ENCODE peak calls at places on chromosomes 2 and 18, in four cellular contexts. H is GM12891, R is K562, O is GM12878. P is an unnamed sample.

GRCh38 chr2:39228413-39229209 is 15.2 kb downstream of the CDKL4 start:
- DNase-seq in H (no peak), R (no peak), O (no peak), P (no peak)

GRCh38 chr2:47695800-47696477 is 87.0 kb upstream of the MSH6 start:
- DNase-seq in H (no peak), R (no peak), O (no peak), P (no peak)

GRCh38 chr2:233241803-233242202 is 9.7 kb upstream of the ATG16L1 start:
- DNase-seq in H (no peak), R (peak), O (no peak), P (no peak)

GRCh38 chr18:8151176-8151575 is 458.1 kb upstream of the RAB12 start:
- DNase-seq in H (no peak), R (no peak), O (no peak), P (no peak)

GRCh38 chr2:127508025-127508620 is 18.2 kb downstream of the IWS1 start:
- DNase-seq in H (no peak), R (no peak), O (no peak), P (no peak)

GRCh38 chr2:232600053-232600773 is 33.2 kb upstream of the EFHD1 start:
- DNase-seq in H (no peak), R (no peak), O (no peak), P (no peak)

GRCh38 chr2:50480507-50480906 is 551.4 kb downstream of the NRXN1 start:
- DNase-seq in H (no peak), R (no peak), O (no peak), P (no peak)

GRCh38 chr2:239932881-239933735 is 92.0 kb downstream of the NDUFA10 start:
- DNase-seq in H (no peak), R (no peak), O (no peak), P (no peak)

GRCh38 chr2:199449455-199449854 is 8.3 kb downstream of the SATB2 start:
- DNase-seq in H (no peak), R (no peak), O (no peak), P (no peak)

GRCh38 chr2:235295831-235296230 is 198.0 kb upstream of the AGAP1 start:
- DNase-seq in H (no peak), R (no peak), O (no peak), P (no peak)

GRCh38 chr2:926259-926780 is 24.3 kb upstream of the SNTG2 start:
- DNase-seq in H (no peak), R (no peak), O (no peak), P (no peak)
- TF ChIP-seq SPI1 in H (no peak), R (no peak), O (no peak), P (no peak)

GRCh38 chr2:219739866-219740440 is 112.5 kb downstream of the SLC4A3 start:
- DNase-seq in H (no peak), R (no peak), O (no peak), P (no peak)

GRCh38 chr2:219733746-219734145 is 106.3 kb downstream of the SLC4A3 start:
- DNase-seq in H (no peak), R (no peak), O (no peak), P (no peak)

GRCh38 chr2:219736196-219736595 is 108.8 kb downstream of the SLC4A3 start:
- DNase-seq in H (no peak), R (peak), O (no peak), P (no peak)

GRCh38 chr2:219739061-219739460 is 111.6 kb downstream of the SLC4A3 start:
- DNase-seq in H (no peak), R (no peak), O (no peak), P (no peak)

GRCh38 chr2:219737270-219737691 is 109.9 kb downstream of the SLC4A3 start:
- DNase-seq in H (no peak), R (no peak), O (no peak), P (peak)
- TF ChIP-seq SPI1 in H (no peak), R (no peak), O (no peak), P (no peak)

DNA sequence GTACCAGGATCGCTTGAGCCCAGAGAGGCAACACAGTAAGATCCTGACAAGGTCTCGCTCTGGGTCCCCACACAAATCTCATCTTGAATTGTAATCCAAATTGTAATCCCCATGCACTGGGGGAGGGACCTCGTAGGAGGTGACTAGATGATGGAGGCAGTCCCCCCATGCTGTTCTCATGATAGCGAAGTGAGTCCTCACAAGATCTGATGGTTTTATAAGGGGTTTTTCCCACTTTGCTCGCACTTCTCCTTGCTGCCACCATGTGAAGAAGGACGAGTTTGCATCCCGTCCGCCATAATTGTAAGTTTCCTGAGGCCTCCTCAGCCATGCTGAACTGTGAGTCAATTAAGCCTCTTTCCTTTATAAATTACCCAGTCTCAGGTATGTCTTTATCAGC is 46.0 kb upstream of the SERTAD2 start:
- DNase-seq in H (no peak), R (no peak), O (peak), P (no peak)
- TF ChIP-seq SPI1 in H (peak), R (no peak), O (peak), P (no peak)

GRCh38 chr2:169925968-169926367 is 98.7 kb downstream of the UBR3 start:
- DNase-seq in H (no peak), R (peak), O (no peak), P (no peak)
- TF ChIP-seq SPI1 in H (no peak), R (no peak), O (no peak), P (no peak)

DNA sequence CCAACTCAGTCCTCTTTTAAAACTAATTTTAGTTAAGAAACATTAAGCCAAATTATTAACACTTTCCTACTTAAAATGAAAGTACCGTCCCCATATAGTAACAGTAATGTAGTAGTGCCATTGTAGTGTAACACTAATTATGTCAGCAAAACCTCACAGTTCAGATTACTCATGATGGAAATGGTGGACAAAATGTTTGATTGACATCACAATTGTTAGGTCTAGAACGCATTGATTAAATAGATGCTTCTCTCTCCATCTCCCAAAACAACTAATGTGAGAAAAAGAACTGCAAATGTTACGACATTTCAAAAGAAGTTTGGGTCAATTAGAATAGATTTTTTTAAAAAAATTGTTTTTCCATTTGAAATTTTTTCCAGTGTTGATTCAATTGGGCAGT is 1.2 kb upstream of the ATF2 start:
- DNase-seq in H (no peak), R (no peak), O (no peak), P (no peak)
- TF ChIP-seq SPI1 in H (no peak), R (no peak), O (no peak), P (no peak)

P was measured in HL-60.